ENCODE peak calls at places on chromosomes 4 and X, in nine cellular contexts. One of them, this sample, is unnamed.

GRCh38 chr4:81507530-81507929 is 35.8 kb upstream of the RASGEF1B start:
- DNase-seq in A549: no peak
- DNase-seq in HepG2: no peak
- DNase-seq in transverse colon: no peak
- DNase-seq in stomach: no peak
- DNase-seq in sigmoid colon: no peak
- DNase-seq in tibial nerve: no peak
- DNase-seq in esophagus muscularis mucosa: no peak
- DNase-seq in GM12878: no peak
- DNase-seq in this sample: no peak

GRCh38 chr4:30802622-30803323 is 82.6 kb downstream of the PCDH7 start:
- DNase-seq in A549: no peak
- DNase-seq in HepG2: no peak
- DNase-seq in transverse colon: no peak
- DNase-seq in stomach: no peak
- DNase-seq in sigmoid colon: no peak
- DNase-seq in tibial nerve: no peak
- DNase-seq in esophagus muscularis mucosa: no peak
- DNase-seq in GM12878: no peak
- DNase-seq in this sample: no peak

GRCh38 chrX:23292979-23293651 is 41.5 kb upstream of the PTCHD1 start:
- DNase-seq in A549: no peak
- DNase-seq in HepG2: no peak
- DNase-seq in transverse colon: no peak
- DNase-seq in stomach: no peak
- DNase-seq in sigmoid colon: peak
- DNase-seq in tibial nerve: no peak
- DNase-seq in esophagus muscularis mucosa: no peak
- DNase-seq in GM12878: no peak
- DNase-seq in this sample: no peak

GRCh38 chr4:7048642-7049041 is 5.5 kb downstream of the TADA2B start:
- DNase-seq in A549: no peak
- DNase-seq in HepG2: no peak
- DNase-seq in transverse colon: no peak
- DNase-seq in stomach: no peak
- DNase-seq in sigmoid colon: no peak
- DNase-seq in tibial nerve: no peak
- DNase-seq in esophagus muscularis mucosa: no peak
- DNase-seq in GM12878: no peak
- DNase-seq in this sample: no peak

GRCh38 chr4:48375651-48376291 is 34.4 kb downstream of the SLAIN2 start:
- DNase-seq in A549: no peak
- DNase-seq in HepG2: peak
- DNase-seq in transverse colon: peak
- DNase-seq in stomach: peak
- DNase-seq in sigmoid colon: no peak
- DNase-seq in tibial nerve: no peak
- DNase-seq in esophagus muscularis mucosa: no peak
- DNase-seq in GM12878: no peak
- DNase-seq in this sample: no peak

GRCh38 chr4:25843340-25844097 is 19.3 kb downstream of the SEL1L3 start:
- DNase-seq in A549: no peak
- DNase-seq in HepG2: no peak
- DNase-seq in transverse colon: peak
- DNase-seq in stomach: peak
- DNase-seq in sigmoid colon: peak
- DNase-seq in tibial nerve: no peak
- DNase-seq in esophagus muscularis mucosa: no peak
- DNase-seq in GM12878: no peak
- DNase-seq in this sample: no peak

GRCh38 chr4:179097741-179098140 is 1655.5 kb upstream of the AGA start:
- DNase-seq in A549: no peak
- DNase-seq in HepG2: no peak
- DNase-seq in transverse colon: no peak
- DNase-seq in stomach: no peak
- DNase-seq in sigmoid colon: no peak
- DNase-seq in tibial nerve: no peak
- DNase-seq in esophagus muscularis mucosa: no peak
- DNase-seq in GM12878: no peak
- DNase-seq in this sample: no peak

GRCh38 chrX:19245711-19246269 is 97.9 kb upstream of the PDHA1 start:
- DNase-seq in A549: no peak
- DNase-seq in HepG2: peak
- DNase-seq in transverse colon: no peak
- DNase-seq in stomach: no peak
- DNase-seq in sigmoid colon: no peak
- DNase-seq in tibial nerve: no peak
- DNase-seq in esophagus muscularis mucosa: no peak
- DNase-seq in GM12878: no peak
- DNase-seq in this sample: no peak

GRCh38 chr4:88788424-88788823 is 90.8 kb upstream of the NAP1L5 start:
- DNase-seq in A549: no peak
- DNase-seq in HepG2: no peak
- DNase-seq in transverse colon: no peak
- DNase-seq in stomach: no peak
- DNase-seq in sigmoid colon: no peak
- DNase-seq in tibial nerve: no peak
- DNase-seq in esophagus muscularis mucosa: no peak
- DNase-seq in GM12878: no peak
- DNase-seq in this sample: no peak

GRCh38 chrX:69093960-69094935 is 71.0 kb downstream of the PJA1 start:
- DNase-seq in A549: peak
- DNase-seq in HepG2: peak
- DNase-seq in transverse colon: peak
- DNase-seq in stomach: peak
- DNase-seq in sigmoid colon: peak
- DNase-seq in tibial nerve: peak
- DNase-seq in esophagus muscularis mucosa: no peak
- DNase-seq in GM12878: no peak
- DNase-seq in this sample: no peak

GRCh38 chrX:41600266-41600665 is 88.5 kb upstream of the GPR34 start:
- DNase-seq in A549: no peak
- DNase-seq in HepG2: no peak
- DNase-seq in transverse colon: no peak
- DNase-seq in stomach: no peak
- DNase-seq in sigmoid colon: no peak
- DNase-seq in tibial nerve: no peak
- DNase-seq in esophagus muscularis mucosa: no peak
- DNase-seq in GM12878: no peak
- DNase-seq in this sample: no peak

GRCh38 chr4:184798504-184798903 is 27.3 kb downstream of the ACSL1 start:
- DNase-seq in A549: no peak
- DNase-seq in HepG2: no peak
- DNase-seq in transverse colon: no peak
- DNase-seq in stomach: no peak
- DNase-seq in sigmoid colon: no peak
- DNase-seq in tibial nerve: no peak
- DNase-seq in esophagus muscularis mucosa: no peak
- DNase-seq in GM12878: no peak
- DNase-seq in this sample: no peak
- TF ChIP-seq EP300 in A549: no peak
- TF ChIP-seq EP300 in HepG2: no peak
- TF ChIP-seq EP300 in transverse colon: no peak
- TF ChIP-seq EP300 in stomach: no peak
- TF ChIP-seq EP300 in sigmoid colon: no peak
- TF ChIP-seq EP300 in tibial nerve: no peak
- TF ChIP-seq EP300 in esophagus muscularis mucosa: no peak
- TF ChIP-seq EP300 in GM12878: no peak
- TF ChIP-seq EP300 in this sample: no peak

GRCh38 chr4:8191136-8191747 is 7.8 kb upstream of the SH3TC1 start:
- DNase-seq in A549: no peak
- DNase-seq in HepG2: peak
- DNase-seq in transverse colon: peak
- DNase-seq in stomach: peak
- DNase-seq in sigmoid colon: peak
- DNase-seq in tibial nerve: peak
- DNase-seq in esophagus muscularis mucosa: peak
- DNase-seq in GM12878: peak
- DNase-seq in this sample: peak
- TF ChIP-seq POLR2A in A549: no peak
- TF ChIP-seq POLR2A in HepG2: no peak
- TF ChIP-seq POLR2A in transverse colon: no peak
- TF ChIP-seq POLR2A in stomach: no peak
- TF ChIP-seq POLR2A in sigmoid colon: no peak
- TF ChIP-seq POLR2A in tibial nerve: no peak
- TF ChIP-seq POLR2A in esophagus muscularis mucosa: no peak
- TF ChIP-seq POLR2A in GM12878: no peak
- TF ChIP-seq POLR2A in this sample: no peak

DNA sequence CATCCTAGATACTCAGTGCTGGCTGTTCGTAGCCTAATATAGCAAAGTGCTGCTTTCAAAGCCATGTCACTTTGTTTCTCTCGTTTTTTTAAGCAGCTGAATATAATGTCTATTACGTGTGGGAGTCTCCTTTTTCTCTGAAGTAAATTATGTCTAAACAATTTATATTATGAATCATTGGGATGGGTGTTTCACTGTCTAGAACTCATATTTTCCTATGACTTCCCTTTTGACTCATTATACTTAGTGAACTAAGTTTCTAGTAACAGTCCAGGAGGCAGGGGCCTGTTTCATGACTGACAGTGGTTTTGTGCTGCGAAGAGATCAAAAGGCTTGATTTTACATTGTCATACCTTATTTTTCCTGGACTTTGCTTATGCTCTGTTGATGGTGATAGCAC is 326.9 kb upstream of the ZFP42 start:
- DNase-seq in A549: no peak
- DNase-seq in HepG2: no peak
- DNase-seq in transverse colon: no peak
- DNase-seq in stomach: no peak
- DNase-seq in sigmoid colon: no peak
- DNase-seq in tibial nerve: no peak
- DNase-seq in esophagus muscularis mucosa: no peak
- DNase-seq in GM12878: no peak
- DNase-seq in this sample: no peak
- TF ChIP-seq EP300 in A549: no peak
- TF ChIP-seq EP300 in HepG2: no peak
- TF ChIP-seq EP300 in transverse colon: no peak
- TF ChIP-seq EP300 in stomach: no peak
- TF ChIP-seq EP300 in sigmoid colon: no peak
- TF ChIP-seq EP300 in tibial nerve: no peak
- TF ChIP-seq EP300 in esophagus muscularis mucosa: no peak
- TF ChIP-seq EP300 in GM12878: no peak
- TF ChIP-seq EP300 in this sample: no peak

DNA sequence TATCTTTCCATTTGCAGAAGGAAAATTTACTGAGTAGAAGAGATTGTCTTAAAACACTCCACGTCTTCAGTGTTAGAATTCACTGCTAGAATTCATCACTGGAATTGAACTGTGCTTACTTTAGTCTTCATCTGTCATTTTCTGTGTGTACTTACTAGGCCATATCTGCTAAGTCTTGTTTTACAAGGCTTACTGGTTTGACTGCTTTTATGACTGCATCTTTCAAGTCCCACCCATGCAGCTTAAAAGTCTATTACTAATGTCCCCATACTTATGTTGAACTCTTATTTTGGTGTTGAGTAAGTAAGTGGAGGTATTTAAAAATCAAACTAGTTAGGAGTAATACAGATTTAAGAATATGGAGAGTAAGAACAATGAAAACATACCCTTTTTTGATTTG is 14.6 kb downstream of the CLCN3 start:
- DNase-seq in A549: no peak
- DNase-seq in HepG2: no peak
- DNase-seq in transverse colon: no peak
- DNase-seq in stomach: no peak
- DNase-seq in sigmoid colon: no peak
- DNase-seq in tibial nerve: no peak
- DNase-seq in esophagus muscularis mucosa: no peak
- DNase-seq in GM12878: no peak
- DNase-seq in this sample: no peak
- TF ChIP-seq POLR2A in A549: no peak
- TF ChIP-seq POLR2A in HepG2: no peak
- TF ChIP-seq POLR2A in transverse colon: no peak
- TF ChIP-seq POLR2A in stomach: no peak
- TF ChIP-seq POLR2A in sigmoid colon: no peak
- TF ChIP-seq POLR2A in tibial nerve: no peak
- TF ChIP-seq POLR2A in esophagus muscularis mucosa: no peak
- TF ChIP-seq POLR2A in GM12878: no peak
- TF ChIP-seq POLR2A in this sample: no peak

DNA sequence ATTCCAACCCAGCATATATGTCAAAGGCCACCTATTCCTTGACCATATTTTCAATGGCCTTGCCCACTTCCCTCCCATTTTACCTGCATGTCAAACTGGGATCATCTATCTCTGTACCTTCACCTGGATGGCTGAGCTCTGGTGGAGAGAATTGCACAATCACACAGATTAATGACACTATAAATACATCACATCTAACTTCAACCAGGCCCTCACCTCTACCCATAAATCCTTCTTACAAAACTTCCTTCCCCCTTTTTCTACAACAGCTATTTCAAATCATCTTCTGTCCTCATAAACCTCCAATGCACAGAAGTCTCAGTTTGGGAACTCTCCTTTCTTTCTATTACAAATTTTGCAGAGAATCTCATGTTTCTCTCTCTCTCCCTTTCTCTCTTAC is 9.1 kb downstream of the PALLD start:
- DNase-seq in A549: no peak
- DNase-seq in HepG2: no peak
- DNase-seq in transverse colon: no peak
- DNase-seq in stomach: no peak
- DNase-seq in sigmoid colon: no peak
- DNase-seq in tibial nerve: no peak
- DNase-seq in esophagus muscularis mucosa: no peak
- DNase-seq in GM12878: no peak
- DNase-seq in this sample: no peak
- TF ChIP-seq EP300 in A549: no peak
- TF ChIP-seq EP300 in HepG2: no peak
- TF ChIP-seq EP300 in transverse colon: no peak
- TF ChIP-seq EP300 in stomach: no peak
- TF ChIP-seq EP300 in sigmoid colon: no peak
- TF ChIP-seq EP300 in tibial nerve: no peak
- TF ChIP-seq EP300 in esophagus muscularis mucosa: no peak
- TF ChIP-seq EP300 in GM12878: no peak
- TF ChIP-seq EP300 in this sample: no peak